ENCODE peak calls at places on chromosomes 16 and 17, in four cellular contexts. Q, H, I and N are unnamed samples.

GRCh38 chr17:70919241-70919640 is 749.9 kb downstream of the KCNJ2 start:
- DNase-seq in H (no peak), I (no peak), Q (no peak), N (no peak)

GRCh38 chr16:72300892-72301291 is 128.9 kb upstream of the PMFBP1 start:
- DNase-seq in I (no peak), Q (no peak), H (no peak), N (no peak)

GRCh38 chr17:17605747-17606083 is 14.2 kb upstream of the PEMT start:
- DNase-seq in H (no peak), I (peak; percentile 67), Q (no peak), N (no peak)

GRCh38 chr17:3917391-3917931 is 1.2 kb upstream of the P2RX1 start:
- DNase-seq in Q (no peak), I (peak; percentile 31), H (no peak), N (no peak)

GRCh38 chr17:81961087-81961514 is at the start of gene NOTUM:
- DNase-seq in H (peak; percentile 53), I (peak; percentile 42), Q (peak; percentile 17), N (no peak)

GRCh38 chr17:67500261-67500660 is 123.2 kb downstream of the PITPNC1 start:
- DNase-seq in Q (no peak), H (no peak), I (peak; percentile 21), N (no peak)

GRCh38 chr17:69335018-69335417 is 8.1 kb upstream of the ABCA5 start:
- DNase-seq in I (peak; percentile 22), Q (no peak), H (peak; percentile 47), N (no peak)

GRCh38 chr16:8872071-8872470 is 3.3 kb upstream of the CARHSP1 start:
- DNase-seq in I (no peak), H (no peak), Q (no peak), N (no peak)

GRCh38 chr17:72590382-72590781 is 469.6 kb downstream of the SOX9 start:
- DNase-seq in Q (no peak), H (peak; percentile 52), I (peak; percentile 68), N (peak; percentile 38)

GRCh38 chr16:22848451-22848850 is 34.5 kb downstream of the HS3ST2 start:
- DNase-seq in H (no peak), I (no peak), Q (no peak), N (no peak)

GRCh38 chr17:46127524-46127923 is 65.7 kb downstream of the KANSL1 start:
- DNase-seq in Q (no peak), I (no peak), H (no peak), N (no peak)

GRCh38 chr17:193841-194806 is 12.7 kb upstream of the DOC2B start:
- DNase-seq in I (no peak), Q (no peak), H (no peak), N (no peak)

GRCh38 chr17:61488878-61489718 is 36.9 kb downstream of the TBX4 start:
- DNase-seq in H (no peak), Q (no peak), I (no peak), N (no peak)